ENCODE peak calls at places on chromosome 14, in ten cellular contexts. T is CD8-positive, alpha-beta T cell; U is IMR-90; N is left lung; Z is CD4-positive, alpha-beta T cell; O is foreskin keratinocyte; L is heart left ventricle; Q is upper lobe of right lung; P is RWPE2; X is right lobe of liver. M is an unnamed sample. For H3K27me3, the result is how much of the 10 kb centered on the place peaks cover.

GRCh38 chr14:105228562-105228961 is 19.8 kb upstream of the BTBD6 start:
- ATAC-seq in T (no peak), Q (peak), O (no peak), Z (no peak), L (no peak), N (no peak), U (no peak), P (no peak), X (no peak), M (no peak)

GRCh38 chr14:90388982-90389381 is 7.8 kb upstream of the CALM1 start:
- ATAC-seq in Q (no peak), Z (no peak), U (no peak), L (no peak), N (no peak), X (no peak), T (no peak), P (no peak), O (peak), M (no peak)

GRCh38 chr14:74915426-74915825 is 7.6 kb downstream of the RPS6KL1 start:
- ATAC-seq in L (no peak), O (no peak), U (no peak), P (no peak), Z (no peak), Q (no peak), N (no peak), T (no peak), X (no peak), M (no peak)

GRCh38 chr14:93017341-93017797 is 94.4 kb downstream of the CHGA start:
- ATAC-seq in N (no peak), X (peak), P (no peak), O (no peak), T (no peak), U (no peak), L (peak), Q (no peak), Z (no peak), M (peak)

GRCh38 chr14:90742709-90743108 is 73.5 kb downstream of the TTC7B start:
- ATAC-seq in Q (no peak), N (no peak), U (no peak), L (peak), O (no peak), Z (no peak), T (no peak), X (no peak), P (no peak), M (no peak)

GRCh38 chr14:23104591-23105347 is at the start of gene CIROP:
- ATAC-seq in Q (no peak), T (no peak), P (no peak), N (no peak), L (no peak), U (peak), X (no peak), O (no peak), Z (no peak), M (peak)

GRCh38 chr14:51889851-51890250 is 29.4 kb downstream of the GNG2 start:
- ATAC-seq in U (no peak), X (peak), Q (no peak), N (no peak), Z (peak), T (peak), O (no peak), L (no peak), P (no peak), M (no peak)

GRCh38 chr14:77469539-77469938 is 11.6 kb downstream of the AHSA1 start:
- ATAC-seq in X (no peak), Q (no peak), N (no peak), U (no peak), L (no peak), P (peak), O (no peak), T (no peak), Z (no peak), M (no peak)

GRCh38 chr14:68379510-68380303 is 413.2 kb downstream of the ZFP36L1 start:
- ATAC-seq in P (no peak), N (peak), Q (peak), T (peak), X (no peak), U (no peak), O (no peak), L (no peak), Z (peak), M (no peak)

GRCh38 chr14:75941030-75941429 is 40.8 kb downstream of the TGFB3 start:
- ATAC-seq in T (no peak), Z (no peak), X (no peak), Q (no peak), L (peak), N (no peak), U (no peak), P (no peak), O (no peak), M (no peak)

GRCh38 chr14:98945611-98946570 is 326.1 kb downstream of the BCL11B start:
- ATAC-seq in Z (no peak), P (no peak), N (peak), T (no peak), X (no peak), U (no peak), O (no peak), L (no peak), Q (no peak), M (peak)

GRCh38 chr14:21704340-21704737 is 30.7 kb upstream of the OR4E1 start:
- ATAC-seq in P (no peak), O (no peak), U (no peak), X (no peak), N (peak), L (no peak), T (peak), Q (no peak), Z (peak), M (no peak)

GRCh38 chr14:32657081-32657480 is 281.6 kb upstream of the NPAS3 start:
- ATAC-seq in O (peak), T (no peak), X (peak), P (peak), Q (peak), U (peak), N (peak), Z (no peak), L (peak), M (peak)

GRCh38 chr14:51901475-51902024 is 41.1 kb downstream of the GNG2 start:
- ATAC-seq in T (peak), Q (no peak), N (no peak), Z (peak), U (no peak), O (no peak), L (no peak), P (no peak), X (no peak), M (no peak)

GRCh38 chr14:22650960-22651521 is 6.9 kb upstream of the OR6J1 start:
- ATAC-seq in Q (no peak), P (peak), O (peak), T (no peak), Z (no peak), U (no peak), N (no peak), L (no peak), X (no peak), M (no peak)

GRCh38 chr14:78586681-78587080 is 416.5 kb downstream of the NRXN3 start:
- ATAC-seq in Z (no peak), L (no peak), Q (no peak), U (no peak), N (no peak), O (no peak), T (no peak), X (no peak), P (no peak), M (no peak)

GRCh38 chr14:51883232-51883631 is 22.8 kb downstream of the GNG2 start:
- ATAC-seq in X (no peak), U (no peak), T (no peak), Q (no peak), O (no peak), Z (no peak), N (no peak), L (no peak), P (no peak), M (no peak)

GRCh38 chr14:27881646-27882045 is 884.9 kb upstream of the FOXG1 start:
- ATAC-seq in T (no peak), Q (no peak), X (no peak), L (no peak), P (no peak), Z (no peak), O (no peak), U (no peak), N (no peak), M (no peak)

GRCh38 chr14:99971929-99972747 is 93.1 kb upstream of the EVL start:
- ATAC-seq in N (no peak), Z (peak), T (peak), X (peak), P (peak), L (no peak), U (peak), O (peak), Q (peak), M (peak)

GRCh38 chr14:61334197-61334701 is 12.9 kb downstream of the PRKCH start:
- ATAC-seq in U (no peak), L (no peak), Q (no peak), T (peak), X (no peak), O (no peak), Z (no peak), P (no peak), N (no peak), M (no peak)

GRCh38 chr14:99930420-99931274 is 134.6 kb upstream of the EVL start:
- ATAC-seq in O (no peak), L (no peak), Q (no peak), X (peak), Z (no peak), U (no peak), P (no peak), N (no peak), T (no peak), M (peak)

GRCh38 chr14:102229071-102229738 is 75.8 kb downstream of the MOK start:
- ATAC-seq in O (no peak), N (no peak), P (no peak), Z (no peak), L (no peak), T (no peak), U (no peak), X (no peak), Q (no peak), M (no peak)

GRCh38 chr14:52790756-52791203 is 627 bp downstream of the GNPNAT1 start:
- ATAC-seq in U (no peak), T (no peak), X (no peak), Z (no peak), O (no peak), L (no peak), N (no peak), P (no peak), Q (no peak), M (no peak)

GRCh38 chr14:89245802-89246201 is 171.2 kb downstream of the FOXN3 start:
- ATAC-seq in Q (no peak), X (no peak), Z (no peak), O (peak), L (no peak), U (no peak), P (peak), T (no peak), N (no peak), M (no peak)

GRCh38 chr14:97976861-97977260 is 1179.7 kb downstream of the VRK1 start:
- ATAC-seq in N (peak), T (no peak), Q (peak), X (no peak), P (no peak), U (no peak), O (no peak), Z (no peak), L (no peak), M (no peak)

GRCh38 chr14:92122761-92123160 is 992 bp downstream of the CPSF2 start:
- ATAC-seq in X (no peak), P (no peak), Q (no peak), U (no peak), L (no peak), T (no peak), N (no peak), Z (no peak), O (no peak), M (no peak)

GRCh38 chr14:36099619-36100018 is 76.9 kb downstream of the PTCSC3 start:
- ATAC-seq in O (no peak), N (no peak), X (no peak), Q (no peak), Z (no peak), U (no peak), P (no peak), T (no peak), L (no peak), M (no peak)

GRCh38 chr14:102917469-102918211 is 4.8 kb upstream of the AMN start:
- ATAC-seq in X (peak), Q (peak), Z (peak), T (peak), L (no peak), N (peak), P (peak), U (peak), O (no peak), M (peak)

GRCh38 chr14:84490081-84490480 is 1039.9 kb upstream of the FLRT2 start:
- ATAC-seq in O (no peak), Q (no peak), X (no peak), T (no peak), Z (no peak), L (no peak), U (no peak), N (no peak), P (no peak), M (no peak)

GRCh38 chr14:84496677-84497076 is 1033.3 kb upstream of the FLRT2 start:
- ATAC-seq in Q (no peak), Z (no peak), L (no peak), U (no peak), O (no peak), X (no peak), T (no peak), N (no peak), P (no peak), M (no peak)

DNA sequence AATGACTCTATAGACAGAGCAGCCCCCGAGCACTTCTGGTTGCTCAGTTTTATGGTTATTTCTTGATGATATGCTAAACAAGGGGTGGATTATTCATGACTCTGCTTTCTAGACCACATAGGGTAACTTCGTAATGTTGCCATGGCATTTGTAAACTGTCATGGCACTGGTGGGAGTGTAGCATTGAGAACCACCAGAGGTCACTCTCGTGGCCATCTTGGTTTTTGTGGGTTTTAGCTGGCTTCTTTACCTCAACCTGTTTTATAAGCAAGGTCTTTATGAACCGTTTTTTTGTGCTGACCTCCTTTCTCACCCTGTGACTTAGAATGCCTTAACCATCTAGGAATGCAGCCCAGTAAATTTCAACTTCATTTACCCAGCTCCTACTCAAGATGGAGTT is 1036.2 kb upstream of the FLRT2 start:
- ATAC-seq in U (no peak), Q (no peak), Z (no peak), L (no peak), P (no peak), X (no peak), O (no peak), T (no peak), N (no peak), M (no peak)
- TF ChIP-seq CTCF in U (no peak), Q (no peak), Z (no peak), L (no peak), P (no peak), X (no peak), O (no peak), T (no peak), N (no peak), M (no peak)

GRCh38 chr14:73397810-73398209 is 60.5 kb downstream of the NUMB start:
- ATAC-seq in T (no peak), X (no peak), Q (no peak), U (peak), Z (no peak), L (no peak), N (no peak), P (no peak), O (no peak), M (no peak)

GRCh38 chr14:73393375-73393774 is 65.0 kb downstream of the NUMB start:
- ATAC-seq in P (no peak), T (no peak), L (no peak), U (no peak), X (peak), Q (no peak), O (no peak), Z (no peak), N (peak), M (no peak)

GRCh38 chr14:73394317-73394716 is 64.0 kb downstream of the NUMB start:
- ATAC-seq in Z (no peak), U (no peak), P (no peak), N (peak), L (no peak), X (peak), Q (no peak), O (no peak), T (no peak), M (no peak)

DNA sequence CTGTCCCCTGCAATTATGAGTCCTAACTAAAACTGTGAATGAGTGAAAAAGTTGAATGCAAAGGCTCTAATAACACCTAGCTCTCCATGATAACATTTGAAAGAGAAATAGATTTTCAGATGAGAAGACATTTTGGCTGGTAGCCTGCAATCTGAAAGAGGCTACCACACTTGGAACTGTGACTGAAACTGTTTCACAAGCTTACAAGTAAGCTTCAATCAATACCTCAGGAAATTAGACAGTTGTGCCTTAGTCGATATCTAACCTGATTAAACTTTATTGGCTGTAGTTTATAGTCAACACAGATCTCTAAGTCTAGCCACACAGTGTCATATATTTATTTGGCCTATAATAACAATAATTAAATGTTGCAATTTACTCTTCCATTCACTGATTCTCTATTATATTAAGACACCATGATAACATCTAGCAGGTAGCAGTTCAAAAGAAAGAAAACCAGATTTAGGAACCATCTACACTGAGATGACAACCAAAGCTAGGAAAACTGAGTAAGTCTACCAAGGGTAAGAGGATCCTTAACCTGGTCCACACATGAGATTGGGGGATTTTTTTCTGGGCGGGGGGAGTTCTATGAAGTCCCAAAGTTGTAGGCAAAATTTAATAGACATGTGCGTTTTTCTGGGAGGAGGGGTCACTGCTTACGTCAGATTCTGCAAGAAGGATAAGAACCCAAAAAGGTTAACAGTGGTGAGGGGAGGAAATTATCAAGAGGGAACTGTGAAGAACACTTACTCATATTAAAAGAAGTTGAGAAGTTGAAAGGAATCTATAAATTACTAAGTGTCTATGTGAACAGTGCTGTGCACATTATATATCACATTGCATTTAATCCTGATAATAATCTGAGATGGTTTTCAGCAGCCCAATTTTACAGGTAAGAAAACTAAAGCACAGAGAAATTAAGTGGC is 65.8 kb downstream of the NUMB start:
- ATAC-seq in O (no peak), U (no peak), Z (no peak), P (no peak), L (no peak), Q (no peak), X (peak), T (no peak), N (no peak), M (no peak)
- H3K27me3 ChIP-seq in O (under half), U (under half), Z (under half), P (under half), L (under half), Q (under half), X (under half), T (under half), N (under half), M (under half)

DNA sequence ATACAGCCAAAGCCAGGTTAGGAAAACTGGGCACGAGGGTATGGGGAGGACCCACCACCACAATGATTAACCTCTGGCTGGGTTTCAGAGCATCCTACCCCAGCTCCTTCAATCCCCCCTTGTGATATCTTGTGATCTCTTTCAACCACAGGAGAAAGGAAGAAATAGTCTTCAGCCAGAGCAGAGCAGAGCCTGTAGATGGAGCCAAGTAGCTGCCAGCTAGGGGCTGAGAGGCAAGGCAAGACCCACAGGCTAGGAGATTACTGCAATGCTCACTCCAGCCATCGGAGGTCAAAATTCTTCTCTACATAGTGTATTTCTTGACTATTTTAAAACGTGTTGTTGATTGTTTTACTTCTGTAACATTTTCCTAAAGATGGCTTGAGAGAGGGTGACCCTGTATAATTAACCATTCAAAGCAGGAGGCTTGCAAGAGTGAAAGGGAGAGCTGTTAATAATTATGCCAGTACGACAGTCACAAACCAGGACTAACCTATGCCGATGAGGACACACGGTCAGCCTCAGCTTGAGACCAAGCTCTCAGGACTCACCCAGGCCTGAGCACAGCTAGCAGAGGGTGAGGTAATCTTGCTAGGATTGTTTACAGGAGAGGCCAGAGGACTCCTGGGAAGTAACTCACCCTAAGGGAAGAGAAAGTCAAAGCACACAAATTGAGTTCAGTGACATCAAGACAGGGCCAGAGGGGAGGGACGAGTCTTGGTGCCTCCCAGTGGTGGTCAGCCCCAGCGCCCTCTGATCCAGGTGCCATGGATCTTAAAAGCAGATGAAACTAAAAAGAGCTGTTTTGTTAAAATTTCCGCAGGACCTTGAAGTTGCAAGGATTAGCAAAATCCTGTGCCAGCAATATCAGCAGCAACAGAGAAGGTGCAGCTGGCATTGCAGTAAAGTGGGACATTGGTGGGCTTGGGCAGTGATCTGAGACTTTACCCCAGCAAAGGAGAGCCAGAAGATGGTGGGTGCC is 29.8 kb upstream of the CDKN3 start:
- ATAC-seq in U (peak), Z (peak), X (peak), L (peak), O (peak), T (peak), P (peak), Q (peak), N (peak), M (peak)
- TF ChIP-seq CTCF in U (peak), Z (peak), X (peak), L (no peak), O (peak), T (peak), P (peak), Q (peak), N (peak), M (no peak)

DNA sequence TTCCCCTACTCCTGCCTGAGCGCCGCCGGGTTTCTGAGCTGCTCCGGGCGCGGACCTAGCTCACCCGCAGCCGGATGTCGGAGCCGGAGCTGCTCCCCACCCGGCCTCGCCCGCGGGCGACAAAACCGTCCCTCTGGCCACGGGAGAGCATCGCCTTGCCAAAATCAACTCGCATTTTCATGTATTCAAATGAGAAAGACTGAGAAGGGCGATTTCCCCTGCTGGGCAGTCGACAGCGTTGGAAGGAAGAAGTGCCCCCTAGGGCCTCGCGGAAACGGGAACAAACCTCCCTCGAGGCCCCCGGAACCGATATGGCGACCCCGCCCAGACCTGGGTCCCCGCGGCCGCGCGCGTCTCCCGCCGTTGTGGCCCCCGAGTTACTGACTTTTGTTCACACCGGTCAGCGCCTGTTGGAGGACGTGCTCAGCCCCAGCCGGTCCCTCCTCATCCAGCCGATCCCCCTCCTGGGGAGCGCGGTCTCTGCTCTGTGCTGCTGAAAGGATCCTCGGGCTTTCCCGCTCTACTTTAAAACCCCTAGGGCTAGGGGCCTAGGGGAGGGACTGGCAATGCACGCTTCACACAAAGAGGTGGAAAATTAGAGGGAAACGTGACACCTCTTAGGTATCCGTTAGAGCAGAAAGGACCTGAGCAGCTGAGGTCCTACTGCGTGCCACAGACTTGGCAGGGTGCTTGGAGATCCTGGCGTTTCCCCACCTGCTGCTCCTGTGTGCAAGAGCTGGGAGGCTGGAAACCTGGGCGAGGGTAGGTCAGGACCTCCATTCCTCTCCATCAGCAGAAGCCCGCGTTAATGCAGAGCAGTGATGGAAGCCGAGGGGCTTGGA is 4.3 kb downstream of the TTC6 start:
- ATAC-seq in O (no peak), Q (no peak), U (no peak), N (no peak), L (no peak), T (no peak), X (no peak), P (no peak), Z (no peak), M (no peak)
- H3K27me3 ChIP-seq in O (half or more), Q (half or more), U (half or more), N (half or more), L (half or more), T (under half), X (under half), P (under half), Z (half or more), M (half or more)